ENCODE peak calls at places on chromosomes 5 and 9, in nine cellular contexts. Y, C, W, B, I, S, L, R and F are unnamed samples.

GRCh38 chr5:120794121-120794520 is 330.0 kb downstream of the PRR16 start:
- DNase-seq in S (no peak), C (no peak), Y (no peak), R (no peak), L (no peak), I (no peak), B (no peak), W (no peak), F (no peak)

GRCh38 chr5:132471944-132472343 is 18.6 kb downstream of the IRF1 start:
- DNase-seq in Y (peak; percentile 18), W (no peak), R (no peak), B (peak; percentile 90), L (peak; percentile 71), S (peak; percentile 22), C (no peak), I (peak; percentile 17), F (no peak)

GRCh38 chr5:143800715-143801114 is 11.2 kb upstream of the HMHB1 start:
- DNase-seq in I (no peak), B (no peak), W (no peak), Y (no peak), C (no peak), R (no peak), L (no peak), S (no peak), F (no peak)

GRCh38 chr5:172549708-172550095 is 91.4 kb upstream of the NEURL1B start:
- DNase-seq in Y (peak; percentile 40), C (peak; percentile 30), S (no peak), R (no peak), L (peak; percentile 47), W (no peak), I (no peak), B (no peak), F (no peak)

GRCh38 chr5:17340816-17341215 is 123.4 kb downstream of the BASP1 start:
- DNase-seq in L (no peak), I (no peak), Y (no peak), W (no peak), S (no peak), R (peak; percentile 91), B (peak; percentile 69), C (no peak), F (no peak)

GRCh38 chr5:2112128-2112808 is 229.5 kb upstream of the IRX4 start:
- DNase-seq in Y (no peak), S (no peak), R (no peak), I (no peak), W (no peak), L (no peak), C (no peak), B (no peak), F (no peak)

GRCh38 chr5:10762776-10763500 is 1.9 kb upstream of the DAP start:
- DNase-seq in S (no peak), Y (no peak), I (no peak), W (peak; percentile 37), B (peak; percentile 47), R (no peak), L (peak; percentile 80), C (no peak), F (no peak)

GRCh38 chr5:98927242-98927987 is 1.4 kb downstream of the CHD1 start:
- DNase-seq in Y (no peak), S (peak; percentile 56), I (no peak), B (peak; percentile 73), W (peak; percentile 33), C (peak; percentile 24), L (peak; percentile 82), R (peak; percentile 72), F (peak; percentile 59)

GRCh38 chr5:132414634-132415377 is 45.3 kb downstream of the SLC22A5 start:
- DNase-seq in S (no peak), L (no peak), Y (no peak), W (no peak), I (no peak), R (peak; percentile 77), C (no peak), B (peak; percentile 81), F (peak; percentile 62)

GRCh38 chr9:33157960-33158359 is 9.2 kb downstream of the B4GALT1 start:
- DNase-seq in C (no peak), I (no peak), L (no peak), Y (no peak), S (no peak), R (no peak), B (no peak), W (no peak), F (no peak)

GRCh38 chr5:109326864-109327263 is 82.9 kb downstream of the PJA2 start:
- DNase-seq in S (no peak), C (no peak), L (no peak), Y (no peak), R (no peak), I (no peak), W (no peak), B (no peak), F (no peak)

GRCh38 chr9:109771084-109771483 is 8.9 kb upstream of the PALM2AKAP2 start:
- DNase-seq in I (no peak), S (no peak), W (no peak), R (peak; percentile 97), B (no peak), C (no peak), L (no peak), Y (no peak), F (no peak)

GRCh38 chr5:36458746-36459145 is 147.7 kb upstream of the SLC1A3 start:
- DNase-seq in B (no peak), Y (no peak), S (no peak), W (no peak), I (no peak), C (no peak), R (no peak), L (no peak), F (no peak)

GRCh38 chr9:133147412-133148271 is 16.1 kb downstream of the GBGT1 start:
- DNase-seq in C (peak; percentile 86), L (peak; percentile 94), W (peak; percentile 89), B (peak; percentile 98), Y (peak; percentile 90), S (peak; percentile 72), R (no peak), I (peak; percentile 85), F (peak; percentile 84)

GRCh38 chr9:70679845-70680244 is 265.4 kb upstream of the KLF9 start:
- DNase-seq in S (no peak), B (no peak), L (no peak), I (no peak), W (no peak), R (no peak), C (no peak), Y (no peak), F (no peak)

GRCh38 chr5:176360894-176361436 is 599 bp downstream of the KIAA1191 start:
- DNase-seq in B (no peak), Y (no peak), I (no peak), S (no peak), R (no peak), L (no peak), C (peak; percentile 33), W (peak; percentile 29), F (no peak)

GRCh38 chr5:82720213-82720612 is 357.0 kb downstream of the TMEM167A start:
- DNase-seq in R (no peak), I (no peak), W (no peak), L (no peak), B (no peak), C (no peak), Y (no peak), S (no peak), F (no peak)

GRCh38 chr5:151216781-151217180 is 7.1 kb downstream of the CCDC69 start:
- DNase-seq in S (no peak), C (no peak), Y (no peak), L (no peak), B (no peak), I (no peak), R (no peak), W (no peak), F (no peak)
- H3K4me3 ChIP-seq in S (no peak overlapping the region), C (no peak overlapping the region), Y (no peak overlapping the region), L (no peak overlapping the region), B (no peak overlapping the region), I (no peak overlapping the region), R (no peak overlapping the region), W (no peak overlapping the region), F (no peak overlapping the region)

GRCh38 chr9:135820661-135821060 is 86.7 kb downstream of the CAMSAP1 start:
- DNase-seq in I (peak; percentile 11), Y (peak; percentile 57), L (no peak), C (no peak), B (no peak), W (no peak), S (no peak), R (no peak), F (peak; percentile 38)

GRCh38 chr9:135819905-135820304 is 87.4 kb downstream of the CAMSAP1 start:
- DNase-seq in I (no peak), B (peak; percentile 44), S (no peak), Y (peak; percentile 39), W (no peak), C (no peak), R (no peak), L (no peak), F (peak; percentile 28)

GRCh38 chr9:135822383-135822755 is 85.0 kb downstream of the CAMSAP1 start:
- DNase-seq in B (peak; percentile 42), Y (no peak), C (no peak), R (no peak), L (no peak), S (no peak), W (no peak), I (peak; percentile 13), F (no peak)

GRCh38 chr9:135821733-135822382 is 85.5 kb downstream of the CAMSAP1 start:
- DNase-seq in L (no peak), S (no peak), B (peak; percentile 27), C (no peak), W (no peak), I (peak; percentile 15), R (no peak), Y (peak; percentile 59), F (peak; percentile 27)

GRCh38 chr9:135821116-135821515 is 86.2 kb downstream of the CAMSAP1 start:
- DNase-seq in L (no peak), S (no peak), I (peak; percentile 20), W (no peak), R (no peak), Y (peak; percentile 52), C (no peak), B (peak; percentile 32), F (no peak)
- TF ChIP-seq CTCF in L (no peak), S (no peak), I (no peak), W (no peak), R (no peak), Y (no peak), C (no peak), B (no peak), F (no peak)

DNA sequence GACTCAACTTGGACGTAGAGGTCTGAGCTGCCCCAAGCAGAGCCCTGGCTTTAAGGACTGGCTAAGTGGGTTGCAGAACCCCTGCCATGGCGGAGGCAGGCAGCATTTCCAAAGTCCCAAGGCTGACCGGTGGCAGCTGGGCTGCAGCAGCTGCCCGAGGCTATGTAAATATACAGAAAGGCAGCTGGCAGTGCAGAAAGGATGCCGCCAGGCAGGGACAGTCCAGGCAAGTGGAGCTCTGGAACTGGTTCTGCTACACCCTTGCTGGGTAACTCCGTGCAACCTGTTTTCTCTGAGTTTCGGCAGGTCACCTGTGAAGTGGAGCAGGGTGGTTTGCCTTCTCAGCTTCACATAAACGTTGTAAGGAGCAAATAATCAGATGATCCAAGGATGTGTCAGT is 46.0 kb downstream of the SHB start:
- DNase-seq in C (peak; percentile 79), R (no peak), Y (peak; percentile 73), I (peak; percentile 82), W (peak; percentile 91), S (no peak), B (peak; percentile 41), L (no peak), F (peak; percentile 63)
- H3K4me1 ChIP-seq in C (peaks cover 80% of the 10 kb centered on the region), R (peaks cover 74% of the 10 kb centered on the region), Y (peaks cover 81% of the 10 kb centered on the region), I (peaks cover 97% of the 10 kb centered on the region), W (peaks cover 85% of the 10 kb centered on the region), S (peaks cover 65% of the 10 kb centered on the region), B (peaks cover 71% of the 10 kb centered on the region), L (peaks cover 52% of the 10 kb centered on the region), F (peaks cover 45% of the 10 kb centered on the region)

GRCh38 chr5:123095694-123096120 is 6.7 kb downstream of the PRDM6 start:
- DNase-seq in B (peak; percentile 53), C (no peak), S (no peak), L (no peak), Y (no peak), I (no peak), W (no peak), R (no peak), F (no peak)
- H3K4me3 ChIP-seq in B (no peak overlapping the region), C (no peak overlapping the region), S (no peak overlapping the region), L (peak overlapping the region; percentile 17), Y (peak overlapping the region; percentile 58), I (peak overlapping the region; percentile 28), W (no peak overlapping the region), R (no peak overlapping the region), F (no peak overlapping the region)